ENCODE peak calls at places on chromosomes 3 and 15, in nine cellular contexts. One of them, this sample, is unnamed.

GRCh38 chr3:171676600-171677175 is 133.6 kb downstream of the PLD1 start:
- DNase-seq in NB4: no peak
- DNase-seq in right lobe of liver: peak
- DNase-seq in sigmoid colon: no peak
- DNase-seq in left ventricle myocardium inferior: peak
- DNase-seq in tibial artery: no peak
- DNase-seq in breast epithelium: no peak
- DNase-seq in AG09309: no peak
- DNase-seq in adrenal gland: no peak
- DNase-seq in this sample: no peak

GRCh38 chr3:16768956-16769355 is 115.8 kb upstream of the PLCL2 start:
- DNase-seq in NB4: no peak
- DNase-seq in right lobe of liver: no peak
- DNase-seq in sigmoid colon: no peak
- DNase-seq in left ventricle myocardium inferior: no peak
- DNase-seq in tibial artery: no peak
- DNase-seq in breast epithelium: no peak
- DNase-seq in AG09309: no peak
- DNase-seq in adrenal gland: no peak
- DNase-seq in this sample: no peak

GRCh38 chr3:59424268-59425010 is 374.6 kb upstream of the CFAP20DC start:
- DNase-seq in NB4: no peak
- DNase-seq in right lobe of liver: no peak
- DNase-seq in sigmoid colon: no peak
- DNase-seq in left ventricle myocardium inferior: no peak
- DNase-seq in tibial artery: no peak
- DNase-seq in breast epithelium: peak
- DNase-seq in AG09309: peak
- DNase-seq in adrenal gland: no peak
- DNase-seq in this sample: no peak

GRCh38 chr3:44899683-44900367 is 25.4 kb downstream of the TGM4 start:
- DNase-seq in NB4: no peak
- DNase-seq in right lobe of liver: no peak
- DNase-seq in sigmoid colon: no peak
- DNase-seq in left ventricle myocardium inferior: no peak
- DNase-seq in tibial artery: no peak
- DNase-seq in breast epithelium: no peak
- DNase-seq in AG09309: no peak
- DNase-seq in adrenal gland: no peak
- DNase-seq in this sample: no peak

GRCh38 chr3:178084938-178085816 is 451.1 kb upstream of the KCNMB2 start:
- DNase-seq in NB4: no peak
- DNase-seq in right lobe of liver: peak
- DNase-seq in sigmoid colon: peak
- DNase-seq in left ventricle myocardium inferior: peak
- DNase-seq in tibial artery: peak
- DNase-seq in breast epithelium: peak
- DNase-seq in AG09309: no peak
- DNase-seq in adrenal gland: peak
- DNase-seq in this sample: peak

GRCh38 chr3:187734841-187735240 is 10.4 kb downstream of the BCL6 start:
- DNase-seq in NB4: no peak
- DNase-seq in right lobe of liver: no peak
- DNase-seq in sigmoid colon: no peak
- DNase-seq in left ventricle myocardium inferior: no peak
- DNase-seq in tibial artery: no peak
- DNase-seq in breast epithelium: no peak
- DNase-seq in AG09309: no peak
- DNase-seq in adrenal gland: no peak
- DNase-seq in this sample: no peak

GRCh38 chr15:69593488-69593887 is 140.9 kb downstream of the RPLP1 start:
- DNase-seq in NB4: no peak
- DNase-seq in right lobe of liver: no peak
- DNase-seq in sigmoid colon: no peak
- DNase-seq in left ventricle myocardium inferior: no peak
- DNase-seq in tibial artery: no peak
- DNase-seq in breast epithelium: no peak
- DNase-seq in AG09309: no peak
- DNase-seq in adrenal gland: no peak
- DNase-seq in this sample: no peak

GRCh38 chr3:122689587-122689986 is 8.9 kb downstream of the PARP14 start:
- DNase-seq in NB4: peak
- DNase-seq in right lobe of liver: no peak
- DNase-seq in sigmoid colon: no peak
- DNase-seq in left ventricle myocardium inferior: no peak
- DNase-seq in tibial artery: no peak
- DNase-seq in breast epithelium: no peak
- DNase-seq in AG09309: no peak
- DNase-seq in adrenal gland: no peak
- DNase-seq in this sample: no peak

GRCh38 chr3:151307131-151307530 is 9.5 kb downstream of the GPR87 start:
- DNase-seq in NB4: no peak
- DNase-seq in right lobe of liver: no peak
- DNase-seq in sigmoid colon: no peak
- DNase-seq in left ventricle myocardium inferior: no peak
- DNase-seq in tibial artery: no peak
- DNase-seq in breast epithelium: no peak
- DNase-seq in AG09309: no peak
- DNase-seq in adrenal gland: no peak
- DNase-seq in this sample: no peak

GRCh38 chr3:151305778-151306157 is 10.9 kb downstream of the GPR87 start:
- DNase-seq in NB4: no peak
- DNase-seq in right lobe of liver: no peak
- DNase-seq in sigmoid colon: no peak
- DNase-seq in left ventricle myocardium inferior: no peak
- DNase-seq in tibial artery: no peak
- DNase-seq in breast epithelium: no peak
- DNase-seq in AG09309: no peak
- DNase-seq in adrenal gland: no peak
- DNase-seq in this sample: no peak

GRCh38 chr3:151307583-151307982 is 9.0 kb downstream of the GPR87 start:
- DNase-seq in NB4: no peak
- DNase-seq in right lobe of liver: no peak
- DNase-seq in sigmoid colon: no peak
- DNase-seq in left ventricle myocardium inferior: no peak
- DNase-seq in tibial artery: no peak
- DNase-seq in breast epithelium: no peak
- DNase-seq in AG09309: no peak
- DNase-seq in adrenal gland: no peak
- DNase-seq in this sample: no peak

GRCh38 chr3:151306168-151306810 is 10.3 kb downstream of the GPR87 start:
- DNase-seq in NB4: no peak
- DNase-seq in right lobe of liver: no peak
- DNase-seq in sigmoid colon: no peak
- DNase-seq in left ventricle myocardium inferior: no peak
- DNase-seq in tibial artery: no peak
- DNase-seq in breast epithelium: no peak
- DNase-seq in AG09309: no peak
- DNase-seq in adrenal gland: no peak
- DNase-seq in this sample: no peak

DNA sequence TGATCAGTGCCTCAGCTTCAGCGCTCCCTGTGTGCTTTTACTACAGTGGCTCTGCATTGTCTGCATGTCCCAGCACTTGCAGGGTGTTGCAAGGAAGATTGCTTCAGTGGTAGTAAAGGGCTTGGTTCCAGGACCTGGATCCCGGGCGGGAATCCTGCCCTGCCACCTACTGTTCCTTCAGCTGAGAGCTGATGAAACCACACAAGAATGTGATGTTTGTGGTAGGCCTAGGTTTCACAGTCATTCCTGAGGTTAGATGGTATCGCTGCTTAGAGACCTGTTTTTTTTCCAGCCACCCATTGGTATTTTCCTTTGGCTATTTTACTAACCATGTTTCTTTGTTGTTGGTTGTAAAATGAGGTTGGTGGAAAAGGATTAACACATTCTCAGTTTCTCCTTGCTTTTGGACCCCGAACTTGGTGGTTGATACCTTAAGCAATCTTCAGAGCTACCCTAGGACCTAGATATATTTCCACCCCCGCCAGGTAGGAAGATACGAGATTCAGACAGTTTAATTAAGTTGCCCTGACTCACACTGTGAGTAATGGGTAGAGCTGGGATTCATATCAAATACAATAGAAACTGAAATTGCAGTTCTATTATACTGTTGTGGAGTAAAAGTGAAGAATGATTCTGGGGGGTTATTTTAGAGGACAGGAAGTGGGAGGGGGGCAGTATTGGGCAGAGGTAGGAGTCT is 11.4 kb downstream of the GPR87 start:
- DNase-seq in NB4: no peak
- DNase-seq in right lobe of liver: peak
- DNase-seq in sigmoid colon: peak
- DNase-seq in left ventricle myocardium inferior: no peak
- DNase-seq in tibial artery: no peak
- DNase-seq in breast epithelium: peak
- DNase-seq in AG09309: peak
- DNase-seq in adrenal gland: peak
- DNase-seq in this sample: peak
- TF ChIP-seq CTCF in NB4: no peak
- TF ChIP-seq CTCF in right lobe of liver: no peak
- TF ChIP-seq CTCF in sigmoid colon: no peak
- TF ChIP-seq CTCF in left ventricle myocardium inferior: no peak
- TF ChIP-seq CTCF in tibial artery: no peak
- TF ChIP-seq CTCF in breast epithelium: no peak
- TF ChIP-seq CTCF in AG09309: no peak
- TF ChIP-seq CTCF in adrenal gland: no peak
- TF ChIP-seq CTCF in this sample: peak

GRCh38 chr15:89203705-89204273 is 17.6 kb downstream of the RLBP1 start:
- DNase-seq in NB4: peak
- DNase-seq in right lobe of liver: no peak
- DNase-seq in sigmoid colon: no peak
- DNase-seq in left ventricle myocardium inferior: no peak
- DNase-seq in tibial artery: no peak
- DNase-seq in breast epithelium: no peak
- DNase-seq in AG09309: no peak
- DNase-seq in adrenal gland: no peak
- DNase-seq in this sample: no peak
- H3K4me3 ChIP-seq in NB4: no peak
- H3K4me3 ChIP-seq in right lobe of liver: no peak
- H3K4me3 ChIP-seq in sigmoid colon: no peak
- H3K4me3 ChIP-seq in left ventricle myocardium inferior: no peak
- H3K4me3 ChIP-seq in tibial artery: no peak
- H3K4me3 ChIP-seq in breast epithelium: no peak
- H3K4me3 ChIP-seq in AG09309: no peak
- H3K4me3 ChIP-seq in adrenal gland: no peak
- H3K4me3 ChIP-seq in this sample: no peak

GRCh38 chr3:23913182-23913581 is 3.6 kb downstream of the NKIRAS1 start:
- DNase-seq in NB4: no peak
- DNase-seq in right lobe of liver: no peak
- DNase-seq in sigmoid colon: no peak
- DNase-seq in left ventricle myocardium inferior: no peak
- DNase-seq in tibial artery: no peak
- DNase-seq in breast epithelium: no peak
- DNase-seq in AG09309: no peak
- DNase-seq in adrenal gland: no peak
- DNase-seq in this sample: no peak

GRCh38 chr3:23913873-23914743 is 2.7 kb downstream of the NKIRAS1 start:
- DNase-seq in NB4: no peak
- DNase-seq in right lobe of liver: no peak
- DNase-seq in sigmoid colon: no peak
- DNase-seq in left ventricle myocardium inferior: no peak
- DNase-seq in tibial artery: no peak
- DNase-seq in breast epithelium: no peak
- DNase-seq in AG09309: no peak
- DNase-seq in adrenal gland: no peak
- DNase-seq in this sample: no peak

GRCh38 chr3:23916886-23917815 is at the start of the genes NKIRAS1 and RPL15:
- DNase-seq in NB4: peak
- DNase-seq in right lobe of liver: peak
- DNase-seq in sigmoid colon: peak
- DNase-seq in left ventricle myocardium inferior: peak
- DNase-seq in tibial artery: peak
- DNase-seq in breast epithelium: peak
- DNase-seq in AG09309: peak
- DNase-seq in adrenal gland: peak
- DNase-seq in this sample: peak

GRCh38 chr3:23915537-23916108 is 1.2 kb downstream of the NKIRAS1 start:
- DNase-seq in NB4: peak
- DNase-seq in right lobe of liver: no peak
- DNase-seq in sigmoid colon: no peak
- DNase-seq in left ventricle myocardium inferior: no peak
- DNase-seq in tibial artery: no peak
- DNase-seq in breast epithelium: no peak
- DNase-seq in AG09309: no peak
- DNase-seq in adrenal gland: no peak
- DNase-seq in this sample: no peak

DNA sequence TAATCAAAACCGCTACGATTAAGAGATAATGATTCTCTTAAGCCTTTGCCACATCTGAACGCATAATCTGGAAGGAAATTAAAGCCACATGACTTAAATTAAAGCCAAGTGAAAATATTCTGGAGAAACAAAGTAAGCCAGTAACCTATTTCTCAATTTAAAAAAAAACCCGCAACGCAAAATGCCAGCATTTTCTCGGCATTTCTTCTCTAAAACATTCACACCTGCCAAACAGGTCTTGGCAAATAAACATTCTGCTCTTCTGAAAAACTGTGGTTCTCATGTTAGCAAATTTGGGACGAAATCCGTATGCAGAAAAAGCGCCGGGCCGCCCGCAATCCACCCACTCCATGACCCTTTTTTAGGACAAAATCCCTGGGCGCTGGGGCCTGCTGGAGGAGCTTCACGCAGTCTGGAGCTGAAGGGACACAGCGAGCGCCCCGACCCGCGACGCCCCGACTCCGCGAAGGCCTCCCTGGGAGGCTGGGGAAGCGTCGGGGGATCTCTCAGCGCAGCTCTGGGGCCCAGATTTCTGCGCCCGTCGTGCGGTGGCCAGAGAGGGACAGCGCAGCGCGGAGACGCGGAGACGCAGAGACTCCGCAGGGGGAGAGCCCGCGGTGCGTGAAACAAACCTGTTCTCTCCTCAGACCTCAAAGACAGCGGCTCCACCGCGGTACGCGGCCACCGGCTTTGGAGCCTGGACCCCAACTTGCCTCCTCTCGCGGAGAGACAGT is 471 bp downstream of the NKIRAS1 start:
- DNase-seq in NB4: no peak
- DNase-seq in right lobe of liver: no peak
- DNase-seq in sigmoid colon: no peak
- DNase-seq in left ventricle myocardium inferior: no peak
- DNase-seq in tibial artery: no peak
- DNase-seq in breast epithelium: peak
- DNase-seq in AG09309: no peak
- DNase-seq in adrenal gland: no peak
- DNase-seq in this sample: no peak
- TF ChIP-seq CTCF in NB4: no peak
- TF ChIP-seq CTCF in right lobe of liver: no peak
- TF ChIP-seq CTCF in sigmoid colon: no peak
- TF ChIP-seq CTCF in left ventricle myocardium inferior: no peak
- TF ChIP-seq CTCF in tibial artery: no peak
- TF ChIP-seq CTCF in breast epithelium: no peak
- TF ChIP-seq CTCF in AG09309: no peak
- TF ChIP-seq CTCF in adrenal gland: no peak
- TF ChIP-seq CTCF in this sample: no peak

DNA sequence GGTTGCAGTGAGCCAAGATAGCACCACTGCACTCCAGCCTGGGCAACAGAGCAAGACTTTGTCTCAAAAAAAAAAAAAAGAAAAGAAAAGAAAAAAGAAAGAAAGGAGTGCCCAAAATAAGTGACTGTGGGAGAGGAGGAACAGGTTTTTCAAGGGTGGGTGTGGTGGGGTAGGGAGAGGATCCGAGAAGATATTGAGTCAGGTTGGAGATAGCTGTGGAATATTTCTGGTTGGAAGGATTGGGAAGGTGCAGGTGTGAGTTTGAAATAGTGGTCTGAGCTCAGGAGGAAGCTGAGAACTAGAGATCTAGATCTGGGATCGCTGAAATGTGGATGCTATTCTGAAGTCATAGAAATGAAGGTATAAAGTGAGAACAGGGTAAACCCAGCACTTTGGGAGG is 7.8 kb downstream of the SCAMP2 start:
- DNase-seq in NB4: no peak
- DNase-seq in right lobe of liver: no peak
- DNase-seq in sigmoid colon: no peak
- DNase-seq in left ventricle myocardium inferior: no peak
- DNase-seq in tibial artery: no peak
- DNase-seq in breast epithelium: no peak
- DNase-seq in AG09309: no peak
- DNase-seq in adrenal gland: no peak
- DNase-seq in this sample: no peak
- H3K4me3 ChIP-seq in NB4: no peak
- H3K4me3 ChIP-seq in right lobe of liver: no peak
- H3K4me3 ChIP-seq in sigmoid colon: no peak
- H3K4me3 ChIP-seq in left ventricle myocardium inferior: no peak
- H3K4me3 ChIP-seq in tibial artery: no peak
- H3K4me3 ChIP-seq in breast epithelium: no peak
- H3K4me3 ChIP-seq in AG09309: no peak
- H3K4me3 ChIP-seq in adrenal gland: no peak
- H3K4me3 ChIP-seq in this sample: no peak

This sample was measured in LNCaP clone FGC.